ENCODE peak calls at places on chromosome 1, in seven cellular contexts. M is A549, K is HepG2, N is HCT116, Z is GM12878, P is H1, L is K562. R is an unnamed sample.
A peak's percentile ranks its signal among the peaks of the same experiment; 100 is the strongest.

GRCh38 chr1:237814319-237814924 is 76.3 kb downstream of the ZP4 start:
- DNase-seq in N (no peak), Z (no peak), K (peak; percentile 5), M (no peak), L (no peak), P (no peak), R (peak; percentile 14)

GRCh38 chr1:8477199-8477982 is 159.5 kb downstream of the SLC45A1 start:
- DNase-seq in L (no peak), K (no peak), P (no peak), N (no peak), Z (peak; percentile 93), M (no peak), R (peak; percentile 76)

GRCh38 chr1:33560680-33561079 is 88.2 kb downstream of the ZSCAN20 start:
- DNase-seq in L (no peak), P (no peak), M (no peak), K (no peak), Z (no peak), N (no peak), R (peak; percentile 8)

GRCh38 chr1:40824591-40825429 is 37.4 kb downstream of the CITED4 start:
- DNase-seq in K (peak; percentile 88), N (no peak), L (no peak), M (no peak), Z (no peak), P (no peak), R (peak; percentile 82)

GRCh38 chr1:58883888-58884482 is 100.1 kb upstream of the JUN start:
- DNase-seq in L (peak; percentile 88), N (no peak), K (no peak), M (no peak), Z (no peak), P (no peak), R (no peak)

GRCh38 chr1:24957016-24957807 is 27.1 kb upstream of the RUNX3 start:
- DNase-seq in L (no peak), Z (no peak), M (no peak), P (no peak), N (no peak), K (no peak), R (no peak)

GRCh38 chr1:187146388-187146787 is 317.6 kb downstream of the PLA2G4A start:
- DNase-seq in M (no peak), N (no peak), L (no peak), K (no peak), P (no peak), Z (no peak), R (no peak)

GRCh38 chr1:11479375-11479979 is 522 bp downstream of the DISP3 start:
- DNase-seq in K (no peak), P (no peak), N (no peak), Z (no peak), L (no peak), M (no peak), R (no peak)

GRCh38 chr1:31755850-31756492 is 8.2 kb downstream of the ADGRB2 start:
- DNase-seq in M (no peak), N (no peak), L (no peak), P (no peak), Z (no peak), K (no peak), R (no peak)

GRCh38 chr1:2215329-2215728 is 12.8 kb upstream of the SKI start:
- DNase-seq in N (no peak), K (no peak), P (no peak), L (no peak), M (no peak), Z (no peak), R (no peak)

GRCh38 chr1:38451541-38451993 is 405.0 kb upstream of the POU3F1 start:
- DNase-seq in P (no peak), M (no peak), Z (no peak), L (peak; percentile 48), K (no peak), N (no peak), R (peak; percentile 30)

GRCh38 chr1:11227106-11228077 is 35.0 kb downstream of the MTOR start:
- DNase-seq in K (no peak), N (no peak), Z (peak; percentile 34), M (no peak), P (no peak), L (peak; percentile 36), R (no peak)

GRCh38 chr1:9146156-9146555 is 17.3 kb upstream of the GPR157 start:
- DNase-seq in K (no peak), L (no peak), N (no peak), Z (no peak), M (no peak), P (no peak), R (no peak)

GRCh38 chr1:45979074-45979777 is 153.2 kb downstream of the PIK3R3 start:
- DNase-seq in N (peak; percentile 32), K (peak; percentile 86), P (no peak), L (no peak), M (peak; percentile 6), Z (no peak), R (peak; percentile 77)

GRCh38 chr1:81509619-81510018 is 291.1 kb upstream of the ADGRL2 start:
- DNase-seq in P (peak; percentile 5), N (no peak), K (no peak), M (no peak), L (no peak), Z (no peak), R (no peak)

GRCh38 chr1:180937624-180938225 is 25.0 kb downstream of the KIAA1614 start:
- DNase-seq in K (no peak), Z (no peak), M (no peak), N (no peak), P (no peak), L (no peak), R (no peak)

GRCh38 chr1:25145775-25146381 is 86.4 kb downstream of the SYF2 start:
- DNase-seq in M (no peak), K (no peak), L (no peak), Z (no peak), P (no peak), N (no peak), R (no peak)

GRCh38 chr1:93042134-93042821 is 36.8 kb upstream of the MTF2 start:
- DNase-seq in K (peak; percentile 70), L (no peak), N (no peak), Z (peak; percentile 55), P (no peak), M (no peak), R (no peak)

GRCh38 chr1:85297855-85298629 is 21.6 kb upstream of the BCL10 start:
- DNase-seq in M (peak; percentile 59), Z (peak; percentile 80), N (peak; percentile 89), L (no peak), K (peak; percentile 83), P (no peak), R (peak; percentile 100)

GRCh38 chr1:221691320-221691719 is 50.6 kb downstream of the DUSP10 start:
- DNase-seq in Z (no peak), L (no peak), K (no peak), M (no peak), P (no peak), N (no peak), R (no peak)

GRCh38 chr1:221689138-221689537 is 52.8 kb downstream of the DUSP10 start:
- DNase-seq in M (no peak), L (no peak), P (no peak), K (no peak), N (no peak), Z (no peak), R (no peak)

GRCh38 chr1:221687731-221688487 is 54.0 kb downstream of the DUSP10 start:
- DNase-seq in M (no peak), Z (no peak), N (no peak), P (no peak), K (no peak), L (no peak), R (no peak)

GRCh38 chr1:221692643-221693042 is 49.2 kb downstream of the DUSP10 start:
- DNase-seq in M (no peak), P (no peak), Z (no peak), L (no peak), K (no peak), N (no peak), R (no peak)

DNA sequence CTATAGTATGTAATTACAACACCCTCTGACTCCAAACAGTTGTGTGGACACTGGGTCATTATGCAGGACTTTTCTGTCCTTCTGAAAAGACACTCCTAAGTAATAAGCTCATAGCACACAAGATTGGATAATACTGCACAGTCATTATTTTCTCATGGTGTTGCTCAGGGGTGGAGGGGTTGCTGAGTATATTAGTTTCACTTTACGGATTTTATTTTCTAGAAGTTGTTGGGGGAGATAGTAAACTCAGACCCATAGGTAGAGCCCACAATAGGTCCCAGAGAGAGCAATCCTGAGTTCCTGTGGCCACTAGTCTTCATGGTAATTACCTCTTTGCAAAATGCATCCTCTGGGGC is 53.4 kb downstream of the DUSP10 start:
- DNase-seq in N (no peak), Z (no peak), P (no peak), M (no peak), K (no peak), L (no peak), R (no peak)
- TF ChIP-seq CTCF in N (no peak), Z (no peak), P (no peak), M (no peak), K (no peak), L (no peak), R (no peak)

DNA sequence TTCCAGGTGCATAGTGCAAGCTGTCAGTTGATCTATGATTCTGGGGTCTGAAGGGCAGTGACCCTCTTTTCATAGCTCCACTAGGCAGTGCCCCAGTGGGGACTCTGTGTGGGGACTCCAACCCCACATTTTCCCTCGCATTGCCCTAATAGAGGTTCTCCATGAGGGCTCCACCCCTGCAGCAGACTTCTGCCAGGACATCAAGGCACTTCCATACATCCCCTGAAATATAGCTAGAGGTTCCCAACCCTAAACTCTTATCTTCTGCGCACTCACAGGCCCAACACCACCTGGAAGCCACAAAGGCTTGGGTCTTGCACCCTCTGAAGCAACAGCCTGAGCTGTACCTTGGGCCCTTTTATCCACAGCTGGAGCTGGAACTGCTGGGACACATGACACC is 65.7 kb upstream of the PKN2 start:
- DNase-seq in N (no peak), P (no peak), M (no peak), K (no peak), Z (no peak), L (no peak), R (no peak)
- TF ChIP-seq CEBPB in N (no peak), P (no peak), M (no peak), K (no peak), Z (no peak), L (no peak), R (no peak)

DNA sequence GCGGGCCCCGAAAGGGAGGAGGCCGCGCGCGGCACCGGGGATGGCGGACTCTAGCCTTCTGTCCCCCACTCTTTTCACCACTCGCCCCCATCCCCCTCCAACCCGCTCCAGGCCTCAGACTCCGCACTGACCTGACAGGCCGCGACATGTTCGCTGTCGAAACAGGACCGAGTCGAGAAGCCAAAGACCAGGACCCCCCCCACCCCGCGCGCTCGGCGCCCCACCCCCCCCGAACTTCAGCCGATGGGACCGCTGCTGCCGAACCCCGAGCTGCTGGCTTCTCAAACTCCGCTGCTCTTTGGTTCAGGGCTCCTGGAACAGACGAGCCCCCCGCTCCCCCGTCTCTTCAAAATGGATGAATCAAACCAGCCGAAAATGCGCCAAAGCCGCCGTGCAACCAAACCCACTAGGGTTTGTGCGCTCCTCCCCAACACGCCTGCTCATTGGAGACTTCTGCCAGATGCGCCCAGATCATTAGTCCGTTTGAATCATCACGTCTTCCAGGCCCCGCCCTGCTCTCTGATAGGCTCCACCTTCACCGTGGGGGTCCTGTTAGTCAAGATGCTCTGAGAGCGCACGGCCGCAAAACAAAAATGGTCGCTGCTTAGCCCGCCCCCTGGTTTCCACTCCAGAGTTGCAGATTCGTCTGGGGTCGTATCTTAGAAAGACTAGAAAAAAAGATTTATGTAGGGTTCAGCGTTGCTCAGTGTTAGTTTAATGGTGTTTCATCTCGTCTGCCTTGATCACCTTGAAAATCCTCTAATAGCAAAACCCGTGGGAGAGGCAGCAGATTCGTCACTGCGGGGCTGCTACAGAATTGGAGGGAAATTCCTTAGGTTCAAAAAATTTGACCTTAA is at the start of gene NUCKS1:
- DNase-seq in Z (peak; percentile 93), M (peak; percentile 86), L (peak; percentile 95), K (peak; percentile 99), P (peak; percentile 94), N (peak; percentile 98), R (peak; percentile 100)
- TF ChIP-seq CTCF in Z (no peak), M (no peak), L (peak; percentile 11), K (no peak), P (no peak), N (no peak), R (no peak)

GRCh38 chr1:206469933-206470691 is at the start of gene IKBKE:
- DNase-seq in K (peak; percentile 64), N (peak; percentile 23), P (no peak), L (peak; percentile 73), M (peak; percentile 96), Z (no peak), R (peak; percentile 73)
- TF ChIP-seq CEBPB in K (no peak), N (no peak), P (no peak), L (no peak), M (no peak), Z (no peak), R (no peak)